ENCODE peak calls at places on chromosome 12, in five cellular contexts. V is hepatocyte; R is GM23338; U is CD4-positive, alpha-beta memory T cell; H is IMR-90. A is an unnamed sample. For H3K4me1, the result is how much of the 10 kb centered on the place peaks cover.

GRCh38 chr12:106107566-106107965 is 31.2 kb downstream of the NUAK1 start:
- DNase-seq in V (peak), R (no peak), U (no peak), H (peak), A (no peak)

GRCh38 chr12:29306267-29306666 is 74.7 kb downstream of the ERGIC2 start:
- DNase-seq in V (no peak), R (no peak), U (no peak), H (no peak), A (no peak)

GRCh38 chr12:107992016-107992415 is 137.1 kb upstream of the WSCD2 start:
- DNase-seq in V (no peak), R (no peak), U (no peak), H (no peak), A (no peak)

GRCh38 chr12:24719293-24719721 is 229.6 kb downstream of the BCAT1 start:
- DNase-seq in V (no peak), R (no peak), U (no peak), H (peak), A (no peak)

GRCh38 chr12:70048521-70049245 is 194.6 kb upstream of the CNOT2 start:
- DNase-seq in V (peak), R (no peak), U (no peak), H (no peak), A (no peak)

GRCh38 chr12:64036414-64036813 is 185.7 kb downstream of the KICS2 start:
- DNase-seq in V (no peak), R (no peak), U (no peak), H (no peak), A (no peak)

GRCh38 chr12:93156091-93156490 is 221.6 kb upstream of the NUDT4 start:
- DNase-seq in V (no peak), R (no peak), U (no peak), H (no peak), A (no peak)

GRCh38 chr12:96501139-96501741 is 11.9 kb downstream of the CFAP54 start:
- DNase-seq in V (peak), R (peak), U (peak), H (peak), A (peak)

GRCh38 chr12:21337959-21338704 is 3.4 kb upstream of the SLCO1A2 start:
- DNase-seq in V (no peak), R (no peak), U (no peak), H (no peak), A (no peak)

GRCh38 chr12:100795193-100796179 is 910 bp downstream of the ANO4 start:
- DNase-seq in V (no peak), R (no peak), U (no peak), H (no peak), A (no peak)

GRCh38 chr12:53049582-53050318 is at the start of gene TNS2:
- DNase-seq in V (peak), R (peak), U (no peak), H (peak), A (no peak)

GRCh38 chr12:96810477-96810876 is 96.6 kb upstream of the NEDD1 start:
- DNase-seq in V (no peak), R (no peak), U (no peak), H (no peak), A (no peak)

GRCh38 chr12:88951860-88952483 is 371.7 kb upstream of the KITLG start:
- DNase-seq in V (no peak), R (peak), U (no peak), H (no peak), A (no peak)

GRCh38 chr12:88952543-88952942 is 372.3 kb upstream of the KITLG start:
- DNase-seq in V (peak), R (no peak), U (no peak), H (peak), A (no peak)

GRCh38 chr12:88947486-88948043 is 367.3 kb upstream of the KITLG start:
- DNase-seq in V (no peak), R (peak), U (no peak), H (no peak), A (no peak)

GRCh38 chr12:88953029-88953586 is 372.8 kb upstream of the KITLG start:
- DNase-seq in V (no peak), R (no peak), U (no peak), H (no peak), A (no peak)

DNA sequence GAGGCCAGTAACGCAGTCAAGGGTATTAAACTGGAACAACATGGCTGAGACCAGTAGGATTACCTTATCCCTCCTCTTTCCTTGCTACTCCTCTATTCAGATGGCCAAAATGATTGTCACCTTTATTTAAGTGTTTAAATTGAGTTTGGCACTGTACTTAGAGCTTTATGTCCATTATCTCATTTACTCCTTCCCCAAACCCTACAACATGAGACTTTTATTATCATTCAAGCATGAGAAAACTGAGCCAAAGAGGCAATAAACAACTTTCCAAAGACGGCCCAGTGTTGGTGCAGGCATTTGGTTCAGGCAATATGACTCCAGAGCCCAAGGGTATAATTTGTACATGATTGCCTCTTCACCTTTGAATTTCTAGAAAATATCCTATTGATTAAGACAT is 370.9 kb upstream of the KITLG start:
- DNase-seq in V (no peak), R (no peak), U (no peak), H (no peak), A (no peak)
- H3K4me1 ChIP-seq in V (under half), R (under half), U (under half), H (under half), A (under half)

DNA sequence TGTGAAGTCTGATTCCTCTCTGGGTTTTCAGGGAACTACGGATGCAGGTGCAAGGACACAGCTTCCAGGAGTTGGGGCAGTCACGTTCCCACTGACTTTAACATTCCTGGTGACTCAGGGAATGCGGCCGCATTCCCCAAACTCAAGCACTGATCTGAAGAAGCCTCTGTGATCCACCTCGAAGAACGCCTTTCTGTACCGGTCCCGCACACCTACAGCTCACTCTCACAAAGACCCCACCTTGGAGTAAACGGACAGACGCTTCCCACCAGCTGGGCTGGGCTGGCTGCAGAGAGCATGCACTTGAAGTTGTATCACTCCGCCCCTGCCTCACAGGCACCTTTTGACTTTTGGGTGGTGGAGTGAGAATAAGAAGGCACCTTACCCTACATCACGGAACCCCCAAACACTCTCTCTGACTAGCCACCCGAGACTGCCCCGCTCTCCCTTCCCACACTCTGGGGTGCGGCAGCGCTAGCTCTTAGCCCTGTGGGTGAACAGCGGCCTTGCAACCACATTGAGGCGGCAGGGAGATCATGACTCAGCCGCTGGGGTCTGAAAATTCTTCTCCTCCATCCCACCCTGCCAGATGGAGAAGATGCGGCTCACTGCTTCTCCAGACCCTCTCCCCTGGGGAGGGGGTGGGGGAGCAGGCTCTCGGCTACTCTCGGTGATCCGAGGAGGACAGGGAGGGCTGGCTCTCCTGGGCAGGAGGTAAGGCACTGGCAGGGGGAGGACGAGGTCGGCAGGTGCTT is 23.7 kb upstream of the HDAC7 start:
- DNase-seq in V (no peak), R (peak), U (no peak), H (no peak), A (no peak)
- H3K27ac ChIP-seq in V (no peak), R (peak), U (no peak), H (no peak), A (no peak)

GRCh38 chr12:5922500-5922899 is 22.6 kb downstream of the ANO2 start:
- DNase-seq in V (no peak), R (no peak), U (no peak), H (no peak), A (no peak)

GRCh38 chr12:5921966-5922365 is 23.1 kb downstream of the ANO2 start:
- DNase-seq in V (no peak), R (no peak), U (no peak), H (no peak), A (no peak)

GRCh38 chr12:5923043-5923605 is 21.9 kb downstream of the ANO2 start:
- DNase-seq in V (no peak), R (no peak), U (no peak), H (no peak), A (no peak)

GRCh38 chr12:5925646-5926045 is 19.4 kb downstream of the ANO2 start:
- DNase-seq in V (no peak), R (no peak), U (no peak), H (no peak), A (no peak)

GRCh38 chr12:5927732-5928516 is 17.1 kb downstream of the ANO2 start:
- DNase-seq in V (no peak), R (no peak), U (no peak), H (no peak), A (no peak)
- H3K4me3 ChIP-seq in V (no peak), R (no peak), U (no peak), H (no peak), A (no peak)

GRCh38 chr12:13173012-13173441 is 23.5 kb upstream of the EMP1 start:
- DNase-seq in V (peak), R (no peak), U (no peak), H (peak), A (no peak)
- H3K4me1 ChIP-seq in V (under half), R (under half), U (under half), H (under half), A (under half)

DNA sequence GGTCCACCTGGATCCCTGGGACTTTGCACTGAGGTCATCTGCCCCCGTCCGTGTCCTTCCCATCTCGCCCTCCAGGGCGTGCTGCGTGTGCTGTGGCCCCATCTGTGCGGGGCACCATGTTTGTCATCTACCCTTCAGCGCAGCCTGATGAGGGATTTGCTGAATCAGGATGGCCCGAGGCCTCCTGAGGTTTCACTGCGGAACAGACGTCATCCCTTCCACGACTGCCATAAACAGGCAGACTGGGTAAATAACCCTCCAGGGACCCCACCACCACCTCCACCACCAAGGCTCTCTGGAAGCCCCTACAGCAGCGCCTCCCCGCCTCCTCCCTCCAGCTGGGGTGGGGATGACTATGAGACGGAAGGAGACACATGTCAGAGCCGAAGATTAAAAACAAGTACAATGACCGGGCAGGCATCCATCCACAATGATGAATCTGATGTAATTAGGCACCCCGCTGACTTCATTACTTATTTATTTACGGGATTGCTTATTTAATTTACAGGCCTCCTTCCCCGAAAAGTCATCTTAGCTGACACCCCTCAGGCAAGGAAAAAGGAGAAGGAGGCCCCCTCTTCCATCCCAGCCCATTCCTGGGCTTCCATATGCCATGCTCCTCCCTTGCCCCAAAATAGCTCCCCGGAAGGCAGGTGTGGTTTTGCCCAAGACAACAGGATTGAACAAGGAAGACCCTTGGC is 39.4 kb downstream of the NCOR2 start:
- DNase-seq in V (no peak), R (peak), U (no peak), H (no peak), A (no peak)
- H3K27ac ChIP-seq in V (peak), R (no peak), U (no peak), H (no peak), A (no peak)

GRCh38 chr12:83933615-83934014 is 979.0 kb downstream of the SLC6A15 start:
- DNase-seq in V (no peak), R (no peak), U (no peak), H (no peak), A (no peak)
- H3K4me3 ChIP-seq in V (no peak), R (no peak), U (no peak), H (no peak), A (no peak)

GRCh38 chr12:47757360-47757839 is 1.3 kb downstream of the RAPGEF3 start:
- DNase-seq in V (no peak), R (no peak), U (no peak), H (no peak), A (no peak)
- H3K4me1 ChIP-seq in V (under half), R (under half), U (under half), H (under half), A (under half)

GRCh38 chr12:16531623-16532022 is 74.3 kb downstream of the LMO3 start:
- DNase-seq in V (no peak), R (no peak), U (no peak), H (no peak), A (no peak)

GRCh38 chr12:16523570-16524331 is 82.2 kb downstream of the LMO3 start:
- DNase-seq in V (no peak), R (no peak), U (no peak), H (peak), A (no peak)

GRCh38 chr12:16530268-16530865 is 75.6 kb downstream of the LMO3 start:
- DNase-seq in V (peak), R (no peak), U (no peak), H (no peak), A (no peak)

GRCh38 chr12:16524378-16524777 is 81.6 kb downstream of the LMO3 start:
- DNase-seq in V (no peak), R (no peak), U (no peak), H (no peak), A (no peak)

GRCh38 chr12:16526693-16527092 is 79.3 kb downstream of the LMO3 start:
- DNase-seq in V (peak), R (no peak), U (no peak), H (peak), A (no peak)
- H3K27ac ChIP-seq in V (no peak), R (no peak), U (no peak), H (peak), A (no peak)

A was measured in effector memory CD4-positive, alpha-beta T cell.